ENCODE peak calls at places on chromosomes 3 and 15, in ten cellular contexts. T is WERI-Rb-1; N is A549; Z is neural crest cell; C is tibial artery; D is MCF 10A; L is CD4-positive, alpha-beta T cell; O is cardiac fibroblast; K is HepG2; X is progenitor cell of endocrine pancreas. Y is an unnamed sample.

GRCh38 chr3:10459954-10460754 is 45.2 kb downstream of the ATP2B2 start:
- DNase-seq in Z (peak), K (peak), D (peak), C (no peak), T (no peak), O (peak), L (peak), X (peak), N (peak), Y (no peak)

GRCh38 chr3:149449799-149450198 is 24.7 kb upstream of the TM4SF4 start:
- DNase-seq in L (no peak), T (no peak), D (no peak), N (no peak), C (no peak), X (no peak), Z (no peak), O (no peak), K (no peak), Y (no peak)

GRCh38 chr15:57100136-57100539 is 181.7 kb downstream of the TCF12 start:
- DNase-seq in C (no peak), T (no peak), N (no peak), D (no peak), K (no peak), X (no peak), L (no peak), O (no peak), Z (no peak), Y (no peak)

GRCh38 chr15:35460616-35461015 is 85.3 kb downstream of the DPH6 start:
- DNase-seq in T (no peak), X (no peak), C (no peak), Z (no peak), K (no peak), L (no peak), N (no peak), O (no peak), D (no peak), Y (no peak)

GRCh38 chr3:177973241-177973840 is 562.9 kb upstream of the KCNMB2 start:
- DNase-seq in N (no peak), X (no peak), O (peak), T (no peak), L (no peak), Z (no peak), K (no peak), C (no peak), D (peak), Y (no peak)

GRCh38 chr3:10520118-10520517 is 14.7 kb upstream of the ATP2B2 start:
- DNase-seq in T (no peak), L (no peak), D (no peak), N (no peak), X (no peak), O (no peak), K (no peak), Z (no peak), C (no peak), Y (peak)

GRCh38 chr15:62407216-62407615 is 242.1 kb upstream of the C2CD4B start:
- DNase-seq in Z (no peak), C (no peak), D (no peak), X (no peak), L (no peak), O (no peak), K (no peak), T (no peak), N (no peak), Y (no peak)

GRCh38 chr15:69398541-69398940 is 15.6 kb upstream of the KIF23 start:
- DNase-seq in T (peak), N (no peak), L (no peak), D (no peak), O (peak), C (no peak), X (no peak), Z (no peak), K (no peak), Y (no peak)

GRCh38 chr3:46901061-46901460 is 23.5 kb downstream of the PTH1R start:
- DNase-seq in T (no peak), Z (no peak), K (no peak), O (no peak), L (no peak), C (no peak), X (no peak), N (no peak), D (no peak), Y (no peak)

GRCh38 chr3:190269096-190269495 is 53.1 kb downstream of the CLDN1 start:
- DNase-seq in T (no peak), L (no peak), O (no peak), D (peak), K (no peak), N (no peak), C (no peak), Z (no peak), X (no peak), Y (no peak)

GRCh38 chr3:177810162-177810623 is 612.9 kb upstream of the TBL1XR1 start:
- DNase-seq in O (peak), C (no peak), Z (no peak), L (no peak), T (no peak), X (no peak), D (peak), N (peak), K (peak), Y (no peak)

GRCh38 chr15:25534293-25534692 is 95.5 kb upstream of the UBE3A start:
- DNase-seq in K (no peak), O (no peak), T (no peak), C (no peak), N (no peak), D (no peak), Z (no peak), L (no peak), X (no peak), Y (no peak)

GRCh38 chr15:69032703-69033373 is 18.3 kb downstream of the NOX5 start:
- DNase-seq in C (no peak), X (no peak), K (no peak), N (no peak), T (no peak), D (no peak), L (no peak), O (no peak), Z (no peak), Y (no peak)

GRCh38 chr15:60535743-60536142 is 56.8 kb upstream of the ICE2 start:
- DNase-seq in X (no peak), K (no peak), C (no peak), N (no peak), L (no peak), T (no peak), Z (no peak), D (no peak), O (peak), Y (no peak)

GRCh38 chr15:60536314-60536713 is 57.4 kb upstream of the ICE2 start:
- DNase-seq in T (no peak), C (no peak), N (no peak), X (no peak), O (no peak), K (no peak), Z (no peak), D (no peak), L (no peak), Y (no peak)

GRCh38 chr15:60534546-60534945 is 55.6 kb upstream of the ICE2 start:
- DNase-seq in C (no peak), O (no peak), T (no peak), N (no peak), L (no peak), X (no peak), D (no peak), Z (no peak), K (no peak), Y (no peak)

GRCh38 chr15:60534051-60534450 is 55.1 kb upstream of the ICE2 start:
- DNase-seq in O (no peak), N (no peak), X (no peak), D (no peak), C (no peak), L (no peak), T (no peak), K (no peak), Z (no peak), Y (no peak)

GRCh38 chr15:60535265-60535664 is 56.3 kb upstream of the ICE2 start:
- DNase-seq in L (no peak), C (no peak), K (no peak), T (no peak), Z (no peak), N (no peak), O (no peak), D (no peak), X (no peak), Y (no peak)
- TF ChIP-seq CTCF in L (no peak), C (no peak), K (no peak), T (no peak), Z (no peak), N (no peak), O (no peak), D (no peak), X (no peak), Y (no peak)

GRCh38 chr3:183502782-183503181 is 52.7 kb downstream of the KLHL6 start:
- DNase-seq in Z (no peak), O (peak), X (no peak), L (no peak), N (peak), T (no peak), D (peak), C (no peak), K (no peak), Y (no peak)
- TF ChIP-seq CTCF in Z (no peak), O (peak), X (no peak), L (no peak), N (peak), T (peak), D (peak), C (no peak), K (peak), Y (peak)

GRCh38 chr3:71930056-71930991 is 145.4 kb upstream of the PROK2 start:
- DNase-seq in N (peak), X (no peak), C (no peak), K (peak), T (peak), D (peak), Z (no peak), L (no peak), O (peak), Y (no peak)
- TF ChIP-seq CTCF in N (peak), X (peak), C (no peak), K (peak), T (peak), D (peak), Z (peak), L (no peak), O (peak), Y (peak)

GRCh38 chr15:59501531-59502113 is 63.6 kb downstream of the FAM81A start:
- DNase-seq in T (peak), L (no peak), N (peak), O (peak), K (peak), X (peak), C (no peak), Z (peak), D (peak), Y (no peak)
- TF ChIP-seq CTCF in T (peak), L (no peak), N (peak), O (peak), K (peak), X (peak), C (peak), Z (peak), D (peak), Y (peak)

DNA sequence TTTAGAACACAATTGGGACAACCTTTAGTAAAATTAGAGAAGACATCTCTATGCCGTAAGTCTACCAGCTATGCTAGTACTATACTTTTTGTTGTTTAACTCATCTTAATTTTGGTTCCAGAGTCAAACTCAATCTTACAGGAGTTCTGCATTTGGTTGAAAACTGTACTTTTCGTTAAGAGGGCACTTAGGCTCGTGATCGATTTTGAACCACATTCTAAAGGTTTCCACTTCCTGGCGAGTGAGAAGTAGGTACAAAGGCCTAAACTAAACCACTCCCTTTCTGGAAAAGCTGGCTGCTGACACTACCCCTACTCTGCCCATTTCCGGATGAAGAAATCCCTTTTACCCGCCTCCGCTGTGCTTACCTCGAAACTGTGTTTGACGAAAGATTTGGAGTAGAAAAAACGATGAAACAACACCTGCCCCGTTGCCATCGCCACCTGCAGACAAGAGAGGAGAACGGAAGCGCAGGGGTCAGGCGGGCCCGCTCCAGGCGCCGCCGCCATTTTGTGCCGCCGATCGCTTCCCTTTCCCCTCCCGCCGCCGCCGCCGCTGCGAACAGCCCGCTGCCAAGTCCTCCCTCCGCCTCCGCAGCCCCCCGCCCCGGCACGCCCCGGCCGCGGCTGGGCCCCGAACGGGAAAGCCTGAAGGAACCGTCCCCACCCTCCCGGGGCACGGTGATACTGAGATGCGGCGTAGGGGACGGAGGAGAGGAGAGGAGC is 748 bp downstream of the CCNL1 start:
- DNase-seq in C (peak), D (peak), K (peak), Z (peak), L (peak), O (peak), X (peak), N (peak), T (peak), Y (peak)
- TF ChIP-seq CTCF in C (no peak), D (no peak), K (peak), Z (peak), L (peak), O (peak), X (peak), N (no peak), T (peak), Y (peak)

GRCh38 chr3:24829011-24829581 is 334.4 kb upstream of the THRB start:
- DNase-seq in X (peak), C (peak), N (peak), K (no peak), D (no peak), O (no peak), Z (peak), T (peak), L (no peak), Y (peak)
- TF ChIP-seq CTCF in X (no peak), C (no peak), N (no peak), K (no peak), D (no peak), O (no peak), Z (no peak), T (peak), L (no peak), Y (no peak)

GRCh38 chr3:126985143-126985985 is 2.4 kb downstream of the PLXNA1 start:
- DNase-seq in N (no peak), T (no peak), C (no peak), X (no peak), K (no peak), L (no peak), Z (peak), O (no peak), D (no peak), Y (no peak)
- TF ChIP-seq CTCF in N (no peak), T (peak), C (no peak), X (no peak), K (peak), L (no peak), Z (no peak), O (no peak), D (no peak), Y (no peak)

GRCh38 chr15:94000603-94001002 is 230.8 kb upstream of the MCTP2 start:
- DNase-seq in X (no peak), L (no peak), D (no peak), C (no peak), O (no peak), N (no peak), Z (no peak), K (no peak), T (no peak), Y (no peak)

GRCh38 chr15:94002026-94002425 is 229.3 kb upstream of the MCTP2 start:
- DNase-seq in C (no peak), L (no peak), Z (no peak), T (no peak), K (no peak), O (no peak), D (no peak), N (no peak), X (no peak), Y (no peak)

GRCh38 chr15:94001113-94001919 is 230.0 kb upstream of the MCTP2 start:
- DNase-seq in K (no peak), X (no peak), Z (no peak), O (no peak), T (no peak), D (no peak), N (no peak), C (no peak), L (no peak), Y (no peak)

DNA sequence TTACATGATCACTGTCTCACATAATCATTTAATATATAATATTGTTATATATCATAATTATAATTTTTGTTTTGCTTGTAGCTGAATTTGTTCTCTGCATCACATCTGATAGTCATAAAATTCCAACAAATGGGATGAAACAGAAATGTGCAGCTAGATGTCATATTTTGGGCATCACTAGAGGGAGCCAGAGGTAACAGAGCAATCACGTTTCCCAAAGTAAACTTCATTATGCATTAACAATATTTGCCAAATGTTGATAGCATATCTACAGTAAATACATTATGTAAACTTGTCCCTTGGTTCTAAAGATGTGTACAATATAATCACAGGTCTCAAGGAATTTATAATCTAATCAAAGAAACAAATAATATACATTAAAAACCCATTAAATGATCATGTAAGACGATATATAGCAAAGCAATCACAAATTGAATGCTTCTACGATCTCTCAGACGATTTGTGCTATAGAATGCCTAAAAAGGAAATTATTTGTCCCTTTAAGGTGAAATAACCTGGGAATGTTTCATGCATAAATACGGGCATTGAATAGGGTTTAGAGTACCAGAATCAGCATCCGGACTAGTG is 234.2 kb upstream of the MCTP2 start:
- DNase-seq in O (peak), C (no peak), X (no peak), K (peak), Z (peak), L (no peak), N (peak), T (no peak), D (peak), Y (no peak)
- TF ChIP-seq CTCF in O (peak), C (peak), X (peak), K (peak), Z (peak), L (peak), N (peak), T (peak), D (peak), Y (peak)

DNA sequence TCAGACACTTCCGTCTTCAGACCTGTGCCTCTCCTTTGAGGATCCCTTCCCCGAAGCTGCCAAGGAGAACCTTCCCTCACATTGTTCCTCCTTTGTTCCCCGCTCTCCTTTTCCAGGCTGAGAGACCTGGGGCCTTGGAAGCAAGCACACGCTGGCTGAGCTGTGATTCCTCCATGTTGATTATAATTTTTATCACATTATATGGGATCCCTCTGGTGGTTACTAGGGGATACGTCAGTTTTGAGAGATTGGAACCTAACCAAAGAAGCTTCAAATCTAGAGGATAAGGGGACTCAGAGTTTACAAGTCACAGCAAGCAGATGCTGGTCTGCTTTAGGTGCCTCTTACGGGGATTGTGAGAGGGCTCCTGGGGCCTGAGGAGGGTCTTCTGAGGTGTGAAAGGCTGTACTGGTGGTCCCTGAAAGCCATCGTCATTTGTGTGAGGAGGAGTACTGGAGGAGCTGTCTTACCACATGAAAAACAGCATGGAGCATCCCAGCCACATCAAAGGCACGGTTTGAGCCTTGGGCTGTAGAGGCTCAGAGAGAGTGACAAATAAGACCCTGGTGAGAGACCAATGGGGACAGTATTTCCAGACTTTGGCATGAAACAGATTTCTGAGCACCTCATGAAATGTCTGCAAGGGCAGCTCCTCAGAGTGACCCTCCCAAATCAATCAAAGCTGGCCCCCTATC is 760.1 kb upstream of the CFAP20DC start:
- DNase-seq in Z (no peak), C (no peak), X (no peak), T (peak), D (peak), K (no peak), N (peak), O (peak), L (no peak), Y (no peak)
- TF ChIP-seq CTCF in Z (peak), C (peak), X (peak), T (peak), D (peak), K (no peak), N (peak), O (peak), L (no peak), Y (peak)

Y was measured in osteocyte.